ENCODE peak calls at places on chromosomes 3 and 15, in ten cellular contexts. One of them, this sample, is unnamed.

GRCh38 chr3:185986201-185986600 is 48.4 kb upstream of the TRA2B start:
- DNase-seq in NCI-H1092 treated with DMSO at 0.1 percent for 48 hours: no peak
- DNase-seq in ELF-1: peak
- DNase-seq in NAMALWA: no peak
- DNase-seq in GM12864: no peak
- DNase-seq in amniotic stem cell: no peak
- DNase-seq in NCI-H1436 treated with DMSO at 0.1 percent for 48 hours: no peak
- DNase-seq in NCI-H460: peak
- DNase-seq in naive B cell: no peak
- DNase-seq in stimulated activated naive CD8-positive, alpha-beta T cell treated with anti-CD3 and anti-CD28 coated beads, Interleukin-15, Interleukin-2, amounts not matched to agents 100 U/mL and 50 U/mL, for 24 hours: no peak
- DNase-seq in this sample: no peak

GRCh38 chr3:133330043-133330442 is 69.8 kb upstream of the BFSP2 start:
- DNase-seq in stimulated activated naive CD8-positive, alpha-beta T cell treated with anti-CD3 and anti-CD28 coated beads, Interleukin-15, Interleukin-2, amounts not matched to agents 100 U/mL and 50 U/mL, for 24 hours: no peak
- DNase-seq in naive B cell: no peak
- DNase-seq in amniotic stem cell: no peak
- DNase-seq in NCI-H1436 treated with DMSO at 0.1 percent for 48 hours: no peak
- DNase-seq in NCI-H1092 treated with DMSO at 0.1 percent for 48 hours: peak
- DNase-seq in GM12864: no peak
- DNase-seq in NAMALWA: no peak
- DNase-seq in NCI-H460: no peak
- DNase-seq in ELF-1: no peak
- DNase-seq in this sample: no peak

GRCh38 chr3:58463181-58463941 is 28.5 kb upstream of the KCTD6 start:
- DNase-seq in GM12864: peak
- DNase-seq in NCI-H1092 treated with DMSO at 0.1 percent for 48 hours: peak
- DNase-seq in stimulated activated naive CD8-positive, alpha-beta T cell treated with anti-CD3 and anti-CD28 coated beads, Interleukin-15, Interleukin-2, amounts not matched to agents 100 U/mL and 50 U/mL, for 24 hours: peak
- DNase-seq in amniotic stem cell: peak
- DNase-seq in ELF-1: peak
- DNase-seq in NAMALWA: peak
- DNase-seq in NCI-H1436 treated with DMSO at 0.1 percent for 48 hours: peak
- DNase-seq in naive B cell: peak
- DNase-seq in NCI-H460: peak
- DNase-seq in this sample: no peak

GRCh38 chr3:101868534-101869464 is 19.5 kb downstream of the NFKBIZ start:
- DNase-seq in naive B cell: no peak
- DNase-seq in NAMALWA: no peak
- DNase-seq in NCI-H460: no peak
- DNase-seq in NCI-H1436 treated with DMSO at 0.1 percent for 48 hours: no peak
- DNase-seq in ELF-1: no peak
- DNase-seq in stimulated activated naive CD8-positive, alpha-beta T cell treated with anti-CD3 and anti-CD28 coated beads, Interleukin-15, Interleukin-2, amounts not matched to agents 100 U/mL and 50 U/mL, for 24 hours: no peak
- DNase-seq in amniotic stem cell: no peak
- DNase-seq in NCI-H1092 treated with DMSO at 0.1 percent for 48 hours: no peak
- DNase-seq in GM12864: no peak
- DNase-seq in this sample: no peak

GRCh38 chr3:176939022-176939817 is 258.1 kb downstream of the TBL1XR1 start:
- DNase-seq in ELF-1: peak
- DNase-seq in NCI-H1092 treated with DMSO at 0.1 percent for 48 hours: peak
- DNase-seq in amniotic stem cell: peak
- DNase-seq in NCI-H1436 treated with DMSO at 0.1 percent for 48 hours: peak
- DNase-seq in NCI-H460: peak
- DNase-seq in naive B cell: peak
- DNase-seq in NAMALWA: peak
- DNase-seq in stimulated activated naive CD8-positive, alpha-beta T cell treated with anti-CD3 and anti-CD28 coated beads, Interleukin-15, Interleukin-2, amounts not matched to agents 100 U/mL and 50 U/mL, for 24 hours: peak
- DNase-seq in GM12864: peak
- DNase-seq in this sample: peak

GRCh38 chr3:25747033-25747432 is 36.2 kb downstream of the NGLY1 start:
- DNase-seq in naive B cell: no peak
- DNase-seq in amniotic stem cell: no peak
- DNase-seq in NCI-H1436 treated with DMSO at 0.1 percent for 48 hours: no peak
- DNase-seq in ELF-1: no peak
- DNase-seq in NCI-H1092 treated with DMSO at 0.1 percent for 48 hours: no peak
- DNase-seq in NAMALWA: no peak
- DNase-seq in NCI-H460: no peak
- DNase-seq in stimulated activated naive CD8-positive, alpha-beta T cell treated with anti-CD3 and anti-CD28 coated beads, Interleukin-15, Interleukin-2, amounts not matched to agents 100 U/mL and 50 U/mL, for 24 hours: no peak
- DNase-seq in GM12864: no peak
- DNase-seq in this sample: no peak

GRCh38 chr3:17032407-17033034 is 147.8 kb downstream of the PLCL2 start:
- DNase-seq in NCI-H1092 treated with DMSO at 0.1 percent for 48 hours: peak
- DNase-seq in NCI-H1436 treated with DMSO at 0.1 percent for 48 hours: no peak
- DNase-seq in NCI-H460: peak
- DNase-seq in stimulated activated naive CD8-positive, alpha-beta T cell treated with anti-CD3 and anti-CD28 coated beads, Interleukin-15, Interleukin-2, amounts not matched to agents 100 U/mL and 50 U/mL, for 24 hours: no peak
- DNase-seq in NAMALWA: peak
- DNase-seq in ELF-1: no peak
- DNase-seq in amniotic stem cell: no peak
- DNase-seq in GM12864: no peak
- DNase-seq in naive B cell: no peak
- DNase-seq in this sample: peak

GRCh38 chr3:123070471-123070870 is 3.6 kb downstream of the PDIA5 start:
- DNase-seq in naive B cell: no peak
- DNase-seq in NCI-H460: no peak
- DNase-seq in ELF-1: no peak
- DNase-seq in stimulated activated naive CD8-positive, alpha-beta T cell treated with anti-CD3 and anti-CD28 coated beads, Interleukin-15, Interleukin-2, amounts not matched to agents 100 U/mL and 50 U/mL, for 24 hours: no peak
- DNase-seq in NAMALWA: no peak
- DNase-seq in GM12864: no peak
- DNase-seq in NCI-H1436 treated with DMSO at 0.1 percent for 48 hours: no peak
- DNase-seq in NCI-H1092 treated with DMSO at 0.1 percent for 48 hours: no peak
- DNase-seq in amniotic stem cell: no peak
- DNase-seq in this sample: no peak

GRCh38 chr3:99666201-99666600 is 27.8 kb downstream of the COL8A1 start:
- DNase-seq in amniotic stem cell: no peak
- DNase-seq in NCI-H1092 treated with DMSO at 0.1 percent for 48 hours: no peak
- DNase-seq in NCI-H460: peak
- DNase-seq in GM12864: no peak
- DNase-seq in naive B cell: no peak
- DNase-seq in ELF-1: no peak
- DNase-seq in stimulated activated naive CD8-positive, alpha-beta T cell treated with anti-CD3 and anti-CD28 coated beads, Interleukin-15, Interleukin-2, amounts not matched to agents 100 U/mL and 50 U/mL, for 24 hours: no peak
- DNase-seq in NCI-H1436 treated with DMSO at 0.1 percent for 48 hours: no peak
- DNase-seq in NAMALWA: no peak
- DNase-seq in this sample: no peak

GRCh38 chr3:177536873-177537272 is 339.6 kb upstream of the TBL1XR1 start:
- DNase-seq in amniotic stem cell: no peak
- DNase-seq in stimulated activated naive CD8-positive, alpha-beta T cell treated with anti-CD3 and anti-CD28 coated beads, Interleukin-15, Interleukin-2, amounts not matched to agents 100 U/mL and 50 U/mL, for 24 hours: no peak
- DNase-seq in ELF-1: no peak
- DNase-seq in NAMALWA: no peak
- DNase-seq in NCI-H1436 treated with DMSO at 0.1 percent for 48 hours: no peak
- DNase-seq in naive B cell: no peak
- DNase-seq in NCI-H1092 treated with DMSO at 0.1 percent for 48 hours: no peak
- DNase-seq in GM12864: no peak
- DNase-seq in NCI-H460: no peak
- DNase-seq in this sample: no peak

GRCh38 chr3:50211930-50212329 is 6.9 kb downstream of the SLC38A3 start:
- DNase-seq in NCI-H460: no peak
- DNase-seq in naive B cell: no peak
- DNase-seq in NCI-H1436 treated with DMSO at 0.1 percent for 48 hours: no peak
- DNase-seq in amniotic stem cell: no peak
- DNase-seq in stimulated activated naive CD8-positive, alpha-beta T cell treated with anti-CD3 and anti-CD28 coated beads, Interleukin-15, Interleukin-2, amounts not matched to agents 100 U/mL and 50 U/mL, for 24 hours: peak
- DNase-seq in NCI-H1092 treated with DMSO at 0.1 percent for 48 hours: no peak
- DNase-seq in NAMALWA: no peak
- DNase-seq in GM12864: no peak
- DNase-seq in ELF-1: no peak
- DNase-seq in this sample: no peak

GRCh38 chr15:57537072-57537471 is 54.6 kb upstream of the MYZAP start:
- DNase-seq in NCI-H1436 treated with DMSO at 0.1 percent for 48 hours: peak
- DNase-seq in naive B cell: no peak
- DNase-seq in NAMALWA: peak
- DNase-seq in NCI-H460: no peak
- DNase-seq in amniotic stem cell: no peak
- DNase-seq in ELF-1: peak
- DNase-seq in NCI-H1092 treated with DMSO at 0.1 percent for 48 hours: peak
- DNase-seq in stimulated activated naive CD8-positive, alpha-beta T cell treated with anti-CD3 and anti-CD28 coated beads, Interleukin-15, Interleukin-2, amounts not matched to agents 100 U/mL and 50 U/mL, for 24 hours: no peak
- DNase-seq in GM12864: no peak
- DNase-seq in this sample: peak

GRCh38 chr15:75620776-75621536 is 4.6 kb downstream of the SNUPN start:
- DNase-seq in NCI-H460: peak
- DNase-seq in NAMALWA: no peak
- DNase-seq in NCI-H1436 treated with DMSO at 0.1 percent for 48 hours: no peak
- DNase-seq in amniotic stem cell: no peak
- DNase-seq in ELF-1: no peak
- DNase-seq in GM12864: no peak
- DNase-seq in stimulated activated naive CD8-positive, alpha-beta T cell treated with anti-CD3 and anti-CD28 coated beads, Interleukin-15, Interleukin-2, amounts not matched to agents 100 U/mL and 50 U/mL, for 24 hours: peak
- DNase-seq in naive B cell: no peak
- DNase-seq in NCI-H1092 treated with DMSO at 0.1 percent for 48 hours: no peak
- DNase-seq in this sample: no peak

GRCh38 chr3:99023590-99024192 is 122.2 kb upstream of the DCBLD2 start:
- DNase-seq in naive B cell: no peak
- DNase-seq in amniotic stem cell: peak
- DNase-seq in stimulated activated naive CD8-positive, alpha-beta T cell treated with anti-CD3 and anti-CD28 coated beads, Interleukin-15, Interleukin-2, amounts not matched to agents 100 U/mL and 50 U/mL, for 24 hours: no peak
- DNase-seq in NCI-H460: peak
- DNase-seq in GM12864: no peak
- DNase-seq in ELF-1: no peak
- DNase-seq in NCI-H1436 treated with DMSO at 0.1 percent for 48 hours: no peak
- DNase-seq in NCI-H1092 treated with DMSO at 0.1 percent for 48 hours: peak
- DNase-seq in NAMALWA: peak
- DNase-seq in this sample: peak

GRCh38 chr3:34198309-34198708 is 399.9 kb downstream of the PDCD6IP start:
- DNase-seq in GM12864: no peak
- DNase-seq in stimulated activated naive CD8-positive, alpha-beta T cell treated with anti-CD3 and anti-CD28 coated beads, Interleukin-15, Interleukin-2, amounts not matched to agents 100 U/mL and 50 U/mL, for 24 hours: no peak
- DNase-seq in naive B cell: peak
- DNase-seq in NCI-H460: no peak
- DNase-seq in NCI-H1436 treated with DMSO at 0.1 percent for 48 hours: no peak
- DNase-seq in ELF-1: no peak
- DNase-seq in NCI-H1092 treated with DMSO at 0.1 percent for 48 hours: no peak
- DNase-seq in NAMALWA: no peak
- DNase-seq in amniotic stem cell: no peak
- DNase-seq in this sample: no peak

GRCh38 chr15:65979316-65979715 is 110.0 kb downstream of the RAB11A start:
- DNase-seq in NCI-H1436 treated with DMSO at 0.1 percent for 48 hours: no peak
- DNase-seq in naive B cell: no peak
- DNase-seq in stimulated activated naive CD8-positive, alpha-beta T cell treated with anti-CD3 and anti-CD28 coated beads, Interleukin-15, Interleukin-2, amounts not matched to agents 100 U/mL and 50 U/mL, for 24 hours: no peak
- DNase-seq in NCI-H460: no peak
- DNase-seq in NCI-H1092 treated with DMSO at 0.1 percent for 48 hours: no peak
- DNase-seq in GM12864: no peak
- DNase-seq in amniotic stem cell: no peak
- DNase-seq in NAMALWA: peak
- DNase-seq in ELF-1: peak
- DNase-seq in this sample: no peak

GRCh38 chr3:148880681-148881080 is 15.6 kb downstream of the CPA3 start:
- DNase-seq in ELF-1: peak
- DNase-seq in NCI-H1436 treated with DMSO at 0.1 percent for 48 hours: no peak
- DNase-seq in GM12864: peak
- DNase-seq in NCI-H1092 treated with DMSO at 0.1 percent for 48 hours: no peak
- DNase-seq in NCI-H460: peak
- DNase-seq in NAMALWA: peak
- DNase-seq in amniotic stem cell: no peak
- DNase-seq in stimulated activated naive CD8-positive, alpha-beta T cell treated with anti-CD3 and anti-CD28 coated beads, Interleukin-15, Interleukin-2, amounts not matched to agents 100 U/mL and 50 U/mL, for 24 hours: no peak
- DNase-seq in naive B cell: no peak
- DNase-seq in this sample: no peak

GRCh38 chr3:194046995-194047681 is 88.8 kb upstream of the HES1 start:
- DNase-seq in GM12864: no peak
- DNase-seq in amniotic stem cell: no peak
- DNase-seq in ELF-1: no peak
- DNase-seq in NCI-H460: no peak
- DNase-seq in stimulated activated naive CD8-positive, alpha-beta T cell treated with anti-CD3 and anti-CD28 coated beads, Interleukin-15, Interleukin-2, amounts not matched to agents 100 U/mL and 50 U/mL, for 24 hours: no peak
- DNase-seq in NAMALWA: peak
- DNase-seq in NCI-H1092 treated with DMSO at 0.1 percent for 48 hours: peak
- DNase-seq in NCI-H1436 treated with DMSO at 0.1 percent for 48 hours: no peak
- DNase-seq in naive B cell: peak
- DNase-seq in this sample: peak

GRCh38 chr3:97960561-97961275 is 11.5 kb downstream of the RIOX2 start:
- DNase-seq in NCI-H1436 treated with DMSO at 0.1 percent for 48 hours: no peak
- DNase-seq in stimulated activated naive CD8-positive, alpha-beta T cell treated with anti-CD3 and anti-CD28 coated beads, Interleukin-15, Interleukin-2, amounts not matched to agents 100 U/mL and 50 U/mL, for 24 hours: no peak
- DNase-seq in NCI-H1092 treated with DMSO at 0.1 percent for 48 hours: no peak
- DNase-seq in GM12864: no peak
- DNase-seq in NAMALWA: no peak
- DNase-seq in amniotic stem cell: no peak
- DNase-seq in naive B cell: no peak
- DNase-seq in ELF-1: no peak
- DNase-seq in NCI-H460: no peak
- DNase-seq in this sample: no peak

GRCh38 chr3:42264399-42265058 is 1.5 kb downstream of the CCK start:
- DNase-seq in NCI-H1092 treated with DMSO at 0.1 percent for 48 hours: peak
- DNase-seq in GM12864: no peak
- DNase-seq in ELF-1: peak
- DNase-seq in NCI-H460: no peak
- DNase-seq in NCI-H1436 treated with DMSO at 0.1 percent for 48 hours: no peak
- DNase-seq in stimulated activated naive CD8-positive, alpha-beta T cell treated with anti-CD3 and anti-CD28 coated beads, Interleukin-15, Interleukin-2, amounts not matched to agents 100 U/mL and 50 U/mL, for 24 hours: peak
- DNase-seq in NAMALWA: no peak
- DNase-seq in amniotic stem cell: no peak
- DNase-seq in naive B cell: no peak
- DNase-seq in this sample: no peak

GRCh38 chr3:53612508-53612907 is 118.1 kb downstream of the CACNA1D start:
- DNase-seq in amniotic stem cell: no peak
- DNase-seq in NAMALWA: no peak
- DNase-seq in NCI-H1436 treated with DMSO at 0.1 percent for 48 hours: no peak
- DNase-seq in ELF-1: no peak
- DNase-seq in GM12864: no peak
- DNase-seq in NCI-H1092 treated with DMSO at 0.1 percent for 48 hours: no peak
- DNase-seq in stimulated activated naive CD8-positive, alpha-beta T cell treated with anti-CD3 and anti-CD28 coated beads, Interleukin-15, Interleukin-2, amounts not matched to agents 100 U/mL and 50 U/mL, for 24 hours: no peak
- DNase-seq in NCI-H460: no peak
- DNase-seq in naive B cell: no peak
- DNase-seq in this sample: no peak

GRCh38 chr15:58052334-58052733 is 13.2 kb downstream of the ALDH1A2 start:
- DNase-seq in NCI-H460: no peak
- DNase-seq in NAMALWA: no peak
- DNase-seq in ELF-1: no peak
- DNase-seq in NCI-H1092 treated with DMSO at 0.1 percent for 48 hours: no peak
- DNase-seq in NCI-H1436 treated with DMSO at 0.1 percent for 48 hours: no peak
- DNase-seq in stimulated activated naive CD8-positive, alpha-beta T cell treated with anti-CD3 and anti-CD28 coated beads, Interleukin-15, Interleukin-2, amounts not matched to agents 100 U/mL and 50 U/mL, for 24 hours: no peak
- DNase-seq in naive B cell: no peak
- DNase-seq in amniotic stem cell: no peak
- DNase-seq in GM12864: no peak
- DNase-seq in this sample: no peak

GRCh38 chr15:63350178-63350621 is 31.4 kb downstream of the CA12 start:
- DNase-seq in GM12864: no peak
- DNase-seq in stimulated activated naive CD8-positive, alpha-beta T cell treated with anti-CD3 and anti-CD28 coated beads, Interleukin-15, Interleukin-2, amounts not matched to agents 100 U/mL and 50 U/mL, for 24 hours: no peak
- DNase-seq in ELF-1: no peak
- DNase-seq in amniotic stem cell: no peak
- DNase-seq in NCI-H460: no peak
- DNase-seq in naive B cell: no peak
- DNase-seq in NCI-H1092 treated with DMSO at 0.1 percent for 48 hours: no peak
- DNase-seq in NCI-H1436 treated with DMSO at 0.1 percent for 48 hours: no peak
- DNase-seq in NAMALWA: no peak
- DNase-seq in this sample: no peak

GRCh38 chr3:129112308-129113052 is 9.1 kb downstream of the RAB43 start:
- DNase-seq in stimulated activated naive CD8-positive, alpha-beta T cell treated with anti-CD3 and anti-CD28 coated beads, Interleukin-15, Interleukin-2, amounts not matched to agents 100 U/mL and 50 U/mL, for 24 hours: peak
- DNase-seq in naive B cell: no peak
- DNase-seq in NCI-H460: peak
- DNase-seq in GM12864: no peak
- DNase-seq in amniotic stem cell: no peak
- DNase-seq in NCI-H1092 treated with DMSO at 0.1 percent for 48 hours: no peak
- DNase-seq in NCI-H1436 treated with DMSO at 0.1 percent for 48 hours: no peak
- DNase-seq in NAMALWA: peak
- DNase-seq in ELF-1: no peak
- DNase-seq in this sample: no peak

GRCh38 chr15:51341366-51342248 is at the start of gene GLDN:
- DNase-seq in NAMALWA: no peak
- DNase-seq in GM12864: no peak
- DNase-seq in amniotic stem cell: no peak
- DNase-seq in naive B cell: no peak
- DNase-seq in stimulated activated naive CD8-positive, alpha-beta T cell treated with anti-CD3 and anti-CD28 coated beads, Interleukin-15, Interleukin-2, amounts not matched to agents 100 U/mL and 50 U/mL, for 24 hours: no peak
- DNase-seq in ELF-1: peak
- DNase-seq in NCI-H1436 treated with DMSO at 0.1 percent for 48 hours: no peak
- DNase-seq in NCI-H460: no peak
- DNase-seq in NCI-H1092 treated with DMSO at 0.1 percent for 48 hours: peak
- DNase-seq in this sample: peak

GRCh38 chr3:27279153-27279552 is 90.0 kb downstream of the NEK10 start:
- DNase-seq in GM12864: no peak
- DNase-seq in ELF-1: peak
- DNase-seq in NAMALWA: peak
- DNase-seq in NCI-H1092 treated with DMSO at 0.1 percent for 48 hours: no peak
- DNase-seq in amniotic stem cell: no peak
- DNase-seq in NCI-H460: peak
- DNase-seq in naive B cell: no peak
- DNase-seq in stimulated activated naive CD8-positive, alpha-beta T cell treated with anti-CD3 and anti-CD28 coated beads, Interleukin-15, Interleukin-2, amounts not matched to agents 100 U/mL and 50 U/mL, for 24 hours: no peak
- DNase-seq in NCI-H1436 treated with DMSO at 0.1 percent for 48 hours: no peak
- DNase-seq in this sample: no peak

GRCh38 chr3:115698851-115699535 is 75.7 kb downstream of the GAP43 start:
- DNase-seq in stimulated activated naive CD8-positive, alpha-beta T cell treated with anti-CD3 and anti-CD28 coated beads, Interleukin-15, Interleukin-2, amounts not matched to agents 100 U/mL and 50 U/mL, for 24 hours: no peak
- DNase-seq in amniotic stem cell: no peak
- DNase-seq in NCI-H1092 treated with DMSO at 0.1 percent for 48 hours: peak
- DNase-seq in ELF-1: peak
- DNase-seq in GM12864: no peak
- DNase-seq in NCI-H460: no peak
- DNase-seq in NCI-H1436 treated with DMSO at 0.1 percent for 48 hours: no peak
- DNase-seq in naive B cell: no peak
- DNase-seq in NAMALWA: peak
- DNase-seq in this sample: no peak

GRCh38 chr15:51251591-51251990 is 86.8 kb downstream of the CYP19A1 start:
- DNase-seq in amniotic stem cell: no peak
- DNase-seq in NCI-H1092 treated with DMSO at 0.1 percent for 48 hours: no peak
- DNase-seq in NAMALWA: no peak
- DNase-seq in NCI-H460: no peak
- DNase-seq in NCI-H1436 treated with DMSO at 0.1 percent for 48 hours: no peak
- DNase-seq in ELF-1: peak
- DNase-seq in naive B cell: no peak
- DNase-seq in stimulated activated naive CD8-positive, alpha-beta T cell treated with anti-CD3 and anti-CD28 coated beads, Interleukin-15, Interleukin-2, amounts not matched to agents 100 U/mL and 50 U/mL, for 24 hours: no peak
- DNase-seq in GM12864: no peak
- DNase-seq in this sample: no peak